ENCODE peak calls at places on chromosomes 11 and 22, in five cellular contexts. E is stromal cell of bone marrow; N is NCI-H1694; X is activated T-cell treated with anti-CD3 and anti-CD28 coated beads, Interleukin-2, amount 50 U/mL, for 48 hours; A is neuronal stem cell. J is an unnamed sample.

GRCh38 chr22:32509045-32509444 is 34.4 kb downstream of the FBXO7 start:
- DNase-seq in E (no peak), N (no peak), X (no peak), A (no peak), J (no peak)

GRCh38 chr11:69521461-69521860 is 40.0 kb downstream of the LINC01488 start:
- DNase-seq in E (no peak), N (no peak), X (no peak), A (no peak), J (no peak)

GRCh38 chr11:105790841-105791240 is 181.0 kb downstream of the GRIA4 start:
- DNase-seq in E (no peak), N (no peak), X (no peak), A (no peak), J (no peak)

GRCh38 chr11:32198053-32198452 is 107.2 kb downstream of the RCN1 start:
- DNase-seq in E (no peak), N (no peak), X (no peak), A (no peak), J (no peak)

GRCh38 chr11:126345759-126346585 is 9.5 kb upstream of the ST3GAL4 start:
- DNase-seq in E (no peak), N (no peak), X (no peak), A (no peak), J (no peak)

GRCh38 chr11:85718991-85719807 is 33.2 kb upstream of the CCDC89 start:
- DNase-seq in E (peak), N (no peak), X (no peak), A (peak), J (no peak)

GRCh38 chr22:48753381-48753730 is 1074.3 kb downstream of the BRD1 start:
- DNase-seq in E (no peak), N (no peak), X (no peak), A (no peak), J (no peak)

GRCh38 chr11:117439256-117439655 is 111.6 kb downstream of the CEP164 start:
- DNase-seq in E (no peak), N (no peak), X (no peak), A (no peak), J (no peak)

GRCh38 chr11:71244116-71244815 is 8.1 kb downstream of the SHANK2 start:
- DNase-seq in E (no peak), N (no peak), X (no peak), A (no peak), J (no peak)

GRCh38 chr11:120057595-120058581 is 80.0 kb downstream of the TRIM29 start:
- DNase-seq in E (no peak), N (no peak), X (no peak), A (no peak), J (no peak)

GRCh38 chr11:2302280-2302843 is 549 bp downstream of the TSPAN32 start:
- DNase-seq in E (no peak), N (no peak), X (peak), A (no peak), J (no peak)

GRCh38 chr22:49533886-49534285 is 293.8 kb downstream of the BRD1 start:
- DNase-seq in E (no peak), N (no peak), X (no peak), A (no peak), J (no peak)

GRCh38 chr11:36500315-36500721 is 9.8 kb downstream of the TRAF6 start:
- DNase-seq in E (peak), N (no peak), X (no peak), A (peak), J (no peak)

GRCh38 chr11:110463153-110463552 is 33.4 kb downstream of the FDX1 start:
- DNase-seq in E (peak), N (no peak), X (no peak), A (peak), J (no peak)

J was measured in activated gamma-delta T cell.